ENCODE peak calls at places on chromosomes 3 and 15, in four cellular contexts. S, H, E and T are unnamed samples.

GRCh38 chr3:59710556-59710953 is 660.7 kb upstream of the CFAP20DC start:
- DNase-seq in S (no peak), H (no peak), E (no peak), T (no peak)

GRCh38 chr3:39296197-39297077 is 16.6 kb upstream of the CX3CR1 start:
- DNase-seq in S (no peak), H (no peak), E (no peak), T (no peak)

GRCh38 chr3:95738045-95738444 is 1076.3 kb upstream of the EPHA6 start:
- DNase-seq in S (no peak), H (no peak), E (no peak), T (no peak)

GRCh38 chr15:55743615-55743978 is 645 bp upstream of the PRTG start:
- DNase-seq in S (no peak), H (no peak), E (no peak), T (no peak)

GRCh38 chr3:177887475-177887874 is 648.8 kb upstream of the KCNMB2 start:
- DNase-seq in S (no peak), H (no peak), E (no peak), T (no peak)

GRCh38 chr15:76155742-76156141 is 96.0 kb downstream of the TMEM266 start:
- DNase-seq in S (no peak), H (no peak), E (no peak), T (no peak)

GRCh38 chr15:31311735-31312134 is 14.9 kb upstream of the KLF13 start:
- DNase-seq in S (no peak), H (peak; percentile 35), E (no peak), T (no peak)

GRCh38 chr15:62067448-62068044 is 769 bp downstream of the C2CD4A start:
- DNase-seq in S (peak; percentile 59), H (no peak), E (peak; percentile 6), T (no peak)

GRCh38 chr3:63943678-63944077 is 31.5 kb upstream of the SCAANT1 start:
- DNase-seq in S (no peak), H (no peak), E (no peak), T (no peak)

GRCh38 chr3:128307029-128307633 is 153.8 kb downstream of the EEFSEC start:
- DNase-seq in S (peak; percentile 62), H (peak; percentile 46), E (no peak), T (no peak)

GRCh38 chr3:120983841-120984240 is 75.8 kb downstream of the STXBP5L start:
- DNase-seq in S (no peak), H (no peak), E (no peak), T (no peak)

GRCh38 chr3:131711114-131711786 is 208.5 kb upstream of the MRPL3 start:
- DNase-seq in S (no peak), H (no peak), E (no peak), T (no peak)

GRCh38 chr15:36106640-36107335 is 472.6 kb upstream of the CDIN1 start:
- DNase-seq in S (no peak), H (no peak), E (no peak), T (no peak)

DNA sequence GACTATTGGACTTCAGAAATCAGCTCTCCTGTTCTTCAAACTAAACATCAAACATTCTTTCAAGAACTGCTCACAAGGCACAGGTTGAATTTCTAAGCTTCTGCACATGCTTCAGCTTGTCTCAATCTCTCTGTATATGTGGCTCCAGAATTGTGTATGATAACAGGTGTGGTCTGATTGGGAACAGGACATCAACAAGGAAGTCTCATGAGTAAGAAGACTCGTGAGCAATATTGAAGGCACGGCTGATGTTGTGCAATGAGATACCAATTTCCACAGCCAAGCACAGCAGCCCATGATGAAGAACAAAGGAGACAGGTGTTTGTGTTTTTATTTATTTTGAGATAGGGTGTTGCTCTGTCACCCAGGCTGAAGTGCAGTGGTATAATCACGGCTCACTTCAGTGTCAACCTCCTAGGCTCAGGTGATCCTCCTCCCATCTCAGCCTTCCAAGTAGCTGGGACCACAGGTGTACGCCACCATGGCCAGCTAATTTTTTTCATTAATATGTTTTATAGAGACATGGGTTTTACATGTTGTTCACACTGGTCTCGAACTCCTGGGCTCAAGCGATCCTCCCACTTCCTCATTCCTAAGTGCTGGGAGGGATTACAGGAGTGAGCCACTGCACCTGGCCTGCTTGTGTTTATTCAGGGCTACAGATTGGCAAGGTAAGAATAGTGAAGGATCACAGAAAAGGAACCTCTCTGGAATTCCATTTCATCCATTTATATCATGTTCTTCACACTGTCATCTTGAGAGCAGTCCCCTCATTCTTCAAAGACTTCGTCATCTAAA is 32.2 kb upstream of the ABHD17C start:
- DNase-seq in S (no peak), H (no peak), E (no peak), T (no peak)
- TF ChIP-seq POLR2A in S (no peak), H (no peak), E (no peak), T (no peak)

GRCh38 chr3:187265461-187265955 is 26.0 kb downstream of the MASP1 start:
- DNase-seq in S (no peak), H (no peak), E (no peak), T (no peak)
- TF ChIP-seq POLR2A in S (no peak), H (no peak), E (no peak), T (no peak)

GRCh38 chr15:73926191-73927002 is at the start of gene LOXL1:
- DNase-seq in S (peak; percentile 78), H (peak; percentile 70), E (no peak), T (peak; percentile 89)
- TF ChIP-seq POLR2A in S (peak; percentile 76), H (peak; percentile 20), E (no peak), T (peak; percentile 51)

GRCh38 chr3:125324341-125324740 is 50.8 kb downstream of the ZNF148 start:
- DNase-seq in S (no peak), H (no peak), E (no peak), T (no peak)
- TF ChIP-seq POLR2A in S (no peak), H (no peak), E (no peak), T (no peak)

DNA sequence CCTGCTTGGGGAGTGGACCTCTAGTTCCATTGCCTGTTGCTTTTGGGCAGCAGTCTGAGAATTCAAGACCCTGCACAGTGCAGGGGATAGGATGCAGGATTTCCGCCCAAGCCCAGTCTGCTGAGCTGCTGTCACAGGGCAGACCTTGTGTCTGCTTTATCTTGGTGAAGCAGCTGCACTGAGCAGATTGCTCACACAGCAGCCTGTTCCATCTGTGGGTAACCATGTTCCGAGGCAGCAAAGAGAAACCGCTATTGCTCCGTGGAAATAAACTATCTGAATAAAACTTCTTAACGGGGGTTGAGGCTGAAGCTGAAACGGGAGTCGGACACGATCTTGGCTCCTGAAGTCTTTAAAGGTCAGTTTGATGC is 202.3 kb downstream of the AKAP13 start:
- DNase-seq in S (peak; percentile 81), H (peak; percentile 84), E (no peak), T (no peak)
- TF ChIP-seq POLR2A in S (peak; percentile 57), H (peak; percentile 66), E (peak; percentile 49), T (no peak)

GRCh38 chr3:42852443-42852842 is 23.2 kb downstream of the CYP8B1 start:
- DNase-seq in S (peak; percentile 17), H (no peak), E (no peak), T (no peak)
- TF ChIP-seq POLR2A in S (no peak), H (no peak), E (no peak), T (no peak)

GRCh38 chr3:20041197-20041780 is 1.0 kb downstream of the KAT2B start:
- DNase-seq in S (peak; percentile 93), H (peak; percentile 94), E (no peak), T (peak; percentile 63)
- TF ChIP-seq POLR2A in S (peak; percentile 54), H (peak; percentile 39), E (no peak), T (no peak)

GRCh38 chr3:183178512-183178832 is 15.9 kb upstream of the LAMP3 start:
- DNase-seq in S (no peak), H (no peak), E (no peak), T (no peak)
- TF ChIP-seq POLR2A in S (no peak), H (no peak), E (no peak), T (no peak)